ENCODE peak calls at places on chromosomes 1 and 21, in eight cellular contexts. One of them, this sample, is unnamed.

GRCh38 chr1:221793439-221794078 is 51.7 kb upstream of the DUSP10 start:
- DNase-seq in fibroblast of the conjunctiva: no peak
- DNase-seq in adrenal gland: no peak
- DNase-seq in foreskin fibroblast: no peak
- DNase-seq in mucosa of gallbladder: no peak
- DNase-seq in hepatic stellate cell: no peak
- DNase-seq in H54: no peak
- DNase-seq in NCI-H345: no peak
- DNase-seq in this sample: no peak

GRCh38 chr21:31921079-31921478 is 48.3 kb downstream of the HUNK start:
- DNase-seq in adrenal gland: no peak
- DNase-seq in hepatic stellate cell: no peak
- DNase-seq in H54: peak
- DNase-seq in NCI-H345: no peak
- DNase-seq in mucosa of gallbladder: no peak
- DNase-seq in foreskin fibroblast: peak
- DNase-seq in fibroblast of the conjunctiva: no peak
- DNase-seq in this sample: no peak

GRCh38 chr1:46285730-46286477 is 17.5 kb downstream of the LRRC41 start:
- DNase-seq in H54: no peak
- DNase-seq in adrenal gland: no peak
- DNase-seq in mucosa of gallbladder: no peak
- DNase-seq in hepatic stellate cell: no peak
- DNase-seq in foreskin fibroblast: no peak
- DNase-seq in fibroblast of the conjunctiva: no peak
- DNase-seq in NCI-H345: peak
- DNase-seq in this sample: no peak

GRCh38 chr1:91844862-91845528 is 41.0 kb downstream of the TGFBR3 start:
- DNase-seq in H54: peak
- DNase-seq in foreskin fibroblast: peak
- DNase-seq in mucosa of gallbladder: peak
- DNase-seq in hepatic stellate cell: peak
- DNase-seq in NCI-H345: no peak
- DNase-seq in adrenal gland: peak
- DNase-seq in fibroblast of the conjunctiva: peak
- DNase-seq in this sample: no peak

GRCh38 chr1:205317311-205317917 is 4.1 kb downstream of the NUAK2 start:
- DNase-seq in NCI-H345: peak
- DNase-seq in hepatic stellate cell: no peak
- DNase-seq in foreskin fibroblast: peak
- DNase-seq in adrenal gland: peak
- DNase-seq in mucosa of gallbladder: peak
- DNase-seq in H54: peak
- DNase-seq in fibroblast of the conjunctiva: no peak
- DNase-seq in this sample: peak

GRCh38 chr1:113918243-113918642 is 10.9 kb upstream of the HIPK1 start:
- DNase-seq in fibroblast of the conjunctiva: no peak
- DNase-seq in NCI-H345: no peak
- DNase-seq in foreskin fibroblast: no peak
- DNase-seq in mucosa of gallbladder: no peak
- DNase-seq in H54: no peak
- DNase-seq in adrenal gland: no peak
- DNase-seq in hepatic stellate cell: no peak
- DNase-seq in this sample: no peak

GRCh38 chr21:32415451-32415850 is 2.9 kb downstream of the EVA1C start:
- DNase-seq in mucosa of gallbladder: peak
- DNase-seq in fibroblast of the conjunctiva: no peak
- DNase-seq in hepatic stellate cell: no peak
- DNase-seq in adrenal gland: peak
- DNase-seq in foreskin fibroblast: peak
- DNase-seq in NCI-H345: no peak
- DNase-seq in H54: no peak
- DNase-seq in this sample: no peak

GRCh38 chr1:67908260-67908936 is 75.1 kb upstream of the GNG12 start:
- DNase-seq in fibroblast of the conjunctiva: no peak
- DNase-seq in H54: no peak
- DNase-seq in mucosa of gallbladder: no peak
- DNase-seq in foreskin fibroblast: peak
- DNase-seq in NCI-H345: no peak
- DNase-seq in adrenal gland: no peak
- DNase-seq in hepatic stellate cell: no peak
- DNase-seq in this sample: no peak

GRCh38 chr1:78142731-78143130 is 97.0 kb downstream of the GIPC2 start:
- DNase-seq in foreskin fibroblast: no peak
- DNase-seq in fibroblast of the conjunctiva: no peak
- DNase-seq in mucosa of gallbladder: no peak
- DNase-seq in H54: no peak
- DNase-seq in adrenal gland: no peak
- DNase-seq in hepatic stellate cell: no peak
- DNase-seq in NCI-H345: no peak
- DNase-seq in this sample: no peak

GRCh38 chr1:220788900-220789299 is 2.2 kb downstream of the MTARC1 start:
- DNase-seq in adrenal gland: no peak
- DNase-seq in foreskin fibroblast: no peak
- DNase-seq in hepatic stellate cell: no peak
- DNase-seq in H54: no peak
- DNase-seq in mucosa of gallbladder: no peak
- DNase-seq in NCI-H345: no peak
- DNase-seq in fibroblast of the conjunctiva: no peak
- DNase-seq in this sample: no peak

GRCh38 chr1:21607549-21608529 is 61.3 kb downstream of the RAP1GAP start:
- DNase-seq in adrenal gland: peak
- DNase-seq in NCI-H345: no peak
- DNase-seq in foreskin fibroblast: peak
- DNase-seq in hepatic stellate cell: peak
- DNase-seq in fibroblast of the conjunctiva: peak
- DNase-seq in H54: peak
- DNase-seq in mucosa of gallbladder: peak
- DNase-seq in this sample: peak

GRCh38 chr21:16047857-16048256 is 318.1 kb downstream of the USP25 start:
- DNase-seq in H54: no peak
- DNase-seq in mucosa of gallbladder: no peak
- DNase-seq in hepatic stellate cell: no peak
- DNase-seq in NCI-H345: no peak
- DNase-seq in fibroblast of the conjunctiva: peak
- DNase-seq in foreskin fibroblast: peak
- DNase-seq in adrenal gland: no peak
- DNase-seq in this sample: no peak

GRCh38 chr1:25462732-25463131 is 32.0 kb downstream of the MACO1 start:
- DNase-seq in foreskin fibroblast: no peak
- DNase-seq in fibroblast of the conjunctiva: no peak
- DNase-seq in adrenal gland: no peak
- DNase-seq in hepatic stellate cell: no peak
- DNase-seq in mucosa of gallbladder: no peak
- DNase-seq in NCI-H345: peak
- DNase-seq in H54: no peak
- DNase-seq in this sample: no peak

GRCh38 chr1:162538815-162539431 is 22.6 kb upstream of the UAP1 start:
- DNase-seq in hepatic stellate cell: peak
- DNase-seq in H54: peak
- DNase-seq in foreskin fibroblast: peak
- DNase-seq in adrenal gland: no peak
- DNase-seq in NCI-H345: no peak
- DNase-seq in fibroblast of the conjunctiva: peak
- DNase-seq in mucosa of gallbladder: no peak
- DNase-seq in this sample: no peak

GRCh38 chr1:237832803-237833202 is 57.9 kb downstream of the ZP4 start:
- DNase-seq in foreskin fibroblast: no peak
- DNase-seq in NCI-H345: no peak
- DNase-seq in hepatic stellate cell: no peak
- DNase-seq in fibroblast of the conjunctiva: no peak
- DNase-seq in H54: no peak
- DNase-seq in mucosa of gallbladder: no peak
- DNase-seq in adrenal gland: no peak
- DNase-seq in this sample: no peak

GRCh38 chr1:10495475-10495817 is 20.7 kb downstream of the PEX14 start:
- DNase-seq in adrenal gland: no peak
- DNase-seq in NCI-H345: no peak
- DNase-seq in H54: no peak
- DNase-seq in foreskin fibroblast: no peak
- DNase-seq in mucosa of gallbladder: no peak
- DNase-seq in fibroblast of the conjunctiva: no peak
- DNase-seq in hepatic stellate cell: no peak
- DNase-seq in this sample: no peak

GRCh38 chr1:163315773-163316374 is 5.9 kb upstream of the NUF2 start:
- DNase-seq in mucosa of gallbladder: no peak
- DNase-seq in hepatic stellate cell: no peak
- DNase-seq in H54: no peak
- DNase-seq in foreskin fibroblast: peak
- DNase-seq in NCI-H345: peak
- DNase-seq in fibroblast of the conjunctiva: peak
- DNase-seq in adrenal gland: no peak
- DNase-seq in this sample: peak

GRCh38 chr1:201282931-201283829 is at the start of gene PKP1:
- DNase-seq in mucosa of gallbladder: no peak
- DNase-seq in adrenal gland: peak
- DNase-seq in fibroblast of the conjunctiva: no peak
- DNase-seq in hepatic stellate cell: peak
- DNase-seq in NCI-H345: no peak
- DNase-seq in foreskin fibroblast: peak
- DNase-seq in H54: no peak
- DNase-seq in this sample: no peak

GRCh38 chr1:91791691-91792392 is 94.1 kb downstream of the TGFBR3 start:
- DNase-seq in NCI-H345: no peak
- DNase-seq in mucosa of gallbladder: no peak
- DNase-seq in foreskin fibroblast: peak
- DNase-seq in H54: no peak
- DNase-seq in fibroblast of the conjunctiva: no peak
- DNase-seq in adrenal gland: no peak
- DNase-seq in hepatic stellate cell: no peak
- DNase-seq in this sample: no peak

GRCh38 chr1:9278114-9278513 is 14.6 kb upstream of the SPSB1 start:
- DNase-seq in NCI-H345: no peak
- DNase-seq in foreskin fibroblast: no peak
- DNase-seq in mucosa of gallbladder: no peak
- DNase-seq in hepatic stellate cell: no peak
- DNase-seq in fibroblast of the conjunctiva: no peak
- DNase-seq in H54: no peak
- DNase-seq in adrenal gland: no peak
- DNase-seq in this sample: no peak

GRCh38 chr1:223037845-223038244 is 105.2 kb downstream of the TLR5 start:
- DNase-seq in fibroblast of the conjunctiva: no peak
- DNase-seq in hepatic stellate cell: no peak
- DNase-seq in mucosa of gallbladder: no peak
- DNase-seq in adrenal gland: no peak
- DNase-seq in H54: no peak
- DNase-seq in NCI-H345: no peak
- DNase-seq in foreskin fibroblast: no peak
- DNase-seq in this sample: no peak

GRCh38 chr1:13965770-13966398 is 265.9 kb downstream of the PRDM2 start:
- DNase-seq in foreskin fibroblast: peak
- DNase-seq in hepatic stellate cell: peak
- DNase-seq in NCI-H345: peak
- DNase-seq in fibroblast of the conjunctiva: peak
- DNase-seq in H54: peak
- DNase-seq in adrenal gland: peak
- DNase-seq in mucosa of gallbladder: peak
- DNase-seq in this sample: peak

GRCh38 chr21:33947451-33948095 is 32.0 kb upstream of the ATP5PO start:
- DNase-seq in fibroblast of the conjunctiva: peak
- DNase-seq in hepatic stellate cell: peak
- DNase-seq in foreskin fibroblast: peak
- DNase-seq in adrenal gland: peak
- DNase-seq in NCI-H345: peak
- DNase-seq in mucosa of gallbladder: peak
- DNase-seq in H54: peak
- DNase-seq in this sample: peak

This sample was measured in Ammon's horn.